ENCODE peak calls at places on chromosomes 5 and 9, in seven cellular contexts. S is HepG2, W is HCT116, I is SK-N-SH, X is K562, V is GM12878, B is H1. H is an unnamed sample.

GRCh38 chr9:127473501-127473900 is 22.2 kb downstream of the LRSAM1 start:
- DNase-seq in B (no peak), V (no peak), I (no peak), W (no peak), X (no peak), S (no peak), H (no peak)

GRCh38 chr9:127608104-127608966 is 3.7 kb upstream of the STXBP1 start:
- DNase-seq in S (peak; percentile 66), B (peak; percentile 81), V (no peak), X (peak; percentile 96), I (peak; percentile 94), W (peak; percentile 73), H (peak; percentile 80)

GRCh38 chr9:106921341-106921899 is 58.5 kb downstream of the ZNF462 start:
- DNase-seq in S (peak; percentile 8), V (no peak), W (peak; percentile 23), B (no peak), I (peak; percentile 67), X (peak; percentile 10), H (no peak)

GRCh38 chr5:1564824-1565736 is 41.3 kb upstream of the LPCAT1 start:
- DNase-seq in W (no peak), V (no peak), B (no peak), I (no peak), S (peak; percentile 59), X (no peak), H (no peak)

GRCh38 chr5:149667084-149667826 is 62.9 kb upstream of the PPARGC1B start:
- DNase-seq in B (no peak), I (peak; percentile 69), W (peak; percentile 57), X (peak; percentile 67), S (peak; percentile 25), V (peak; percentile 38), H (no peak)

GRCh38 chr5:773517-774264 is 10.8 kb downstream of the ZDHHC11B start:
- DNase-seq in X (no peak), V (no peak), B (no peak), W (no peak), I (peak; percentile 34), S (no peak), H (no peak)

GRCh38 chr5:176621661-176622079 is 8.7 kb downstream of the SNCB start:
- DNase-seq in W (no peak), V (no peak), I (peak; percentile 61), S (no peak), B (no peak), X (no peak), H (no peak)

GRCh38 chr9:2755285-2755684 is 38.0 kb downstream of the KCNV2 start:
- DNase-seq in X (no peak), I (no peak), W (no peak), V (no peak), S (no peak), B (no peak), H (no peak)

GRCh38 chr9:91301161-91301560 is 60.6 kb downstream of the AUH start:
- DNase-seq in B (no peak), X (no peak), S (no peak), W (peak; percentile 23), V (no peak), I (no peak), H (no peak)

GRCh38 chr9:12906646-12907045 is 131.8 kb downstream of the LURAP1L start:
- DNase-seq in B (no peak), W (no peak), V (no peak), S (no peak), X (no peak), I (no peak), H (no peak)

GRCh38 chr5:115947260-115947659 is 15.0 kb upstream of the LVRN start:
- DNase-seq in B (no peak), W (no peak), I (no peak), S (no peak), X (no peak), V (no peak), H (no peak)

GRCh38 chr9:133306242-133307194 is 29.5 kb downstream of the SURF6 start:
- DNase-seq in I (no peak), S (no peak), W (no peak), V (no peak), B (no peak), X (peak; percentile 24), H (no peak)
- H3K9ac ChIP-seq in I (no peak overlapping the region), S (no peak overlapping the region), W (no peak overlapping the region), V (no peak overlapping the region), B (no peak overlapping the region), X (no peak overlapping the region), H (no peak overlapping the region)

GRCh38 chr5:3386676-3387075 is 209.0 kb upstream of the IRX1 start:
- DNase-seq in S (no peak), V (no peak), B (no peak), X (no peak), I (no peak), W (no peak), H (no peak)

GRCh38 chr5:3382151-3382550 is 213.5 kb upstream of the IRX1 start:
- DNase-seq in B (no peak), W (no peak), X (no peak), I (no peak), V (no peak), S (no peak), H (no peak)

GRCh38 chr5:3385874-3386536 is 209.6 kb upstream of the IRX1 start:
- DNase-seq in I (no peak), W (no peak), B (no peak), V (no peak), S (no peak), X (no peak), H (no peak)

GRCh38 chr5:3382782-3383181 is 212.8 kb upstream of the IRX1 start:
- DNase-seq in S (no peak), I (no peak), B (no peak), V (no peak), W (no peak), X (no peak), H (no peak)

DNA sequence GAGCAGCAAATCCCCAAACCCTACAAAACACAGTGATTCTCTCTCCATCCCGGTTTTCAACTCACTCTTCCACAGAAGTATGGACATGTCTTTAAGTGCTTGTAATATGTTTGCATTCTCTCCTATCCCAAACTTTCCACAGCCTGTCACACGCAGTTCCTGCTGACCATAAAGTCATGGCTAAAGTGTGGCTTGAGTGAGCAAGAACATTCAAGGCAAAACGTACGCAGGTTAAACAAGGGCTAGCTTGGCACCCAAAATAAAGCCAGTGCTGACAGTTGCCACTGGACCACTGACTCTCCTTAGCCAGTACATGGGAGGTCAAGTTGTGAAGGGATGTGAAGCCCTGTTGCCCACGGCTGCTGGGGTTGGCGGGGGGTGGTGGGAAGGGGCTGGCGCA is 211.1 kb upstream of the IRX1 start:
- DNase-seq in S (no peak), V (no peak), W (no peak), B (no peak), X (no peak), I (no peak), H (no peak)
- TF ChIP-seq YY1 in S (no peak), V (no peak), W (no peak), B (no peak), X (no peak), I (no peak), H (no peak)

GRCh38 chr5:71836547-71837112 is 117.6 kb downstream of the CARTPT start:
- DNase-seq in S (no peak), W (no peak), I (no peak), B (no peak), X (no peak), V (no peak), H (no peak)
- H3K4me1 ChIP-seq in S (no peaks in the 10 kb centered on the region), W (no peaks in the 10 kb centered on the region), I (peaks cover 1% of the 10 kb centered on the region), B (no peaks in the 10 kb centered on the region), X (no peaks in the 10 kb centered on the region), V (no peaks in the 10 kb centered on the region), H (no peaks in the 10 kb centered on the region)

GRCh38 chr9:35517552-35518211 is 27.8 kb downstream of the RUSC2 start:
- DNase-seq in X (no peak), V (no peak), S (no peak), B (no peak), W (no peak), I (no peak), H (no peak)
- H3K9ac ChIP-seq in X (no peak overlapping the region), V (no peak overlapping the region), S (peak overlapping the region; percentile 37), B (no peak overlapping the region), W (peak overlapping the region; percentile 46), I (peak overlapping the region; percentile 51), H (no peak overlapping the region)

GRCh38 chr5:4520557-4520956 is 619.6 kb upstream of the ADAMTS16 start:
- DNase-seq in W (no peak), B (no peak), I (no peak), X (no peak), V (no peak), S (no peak), H (no peak)
- TF ChIP-seq YY1 in W (no peak), B (no peak), I (no peak), X (no peak), V (no peak), S (no peak), H (no peak)

GRCh38 chr9:36039696-36040095 is 3.0 kb downstream of the RECK start:
- DNase-seq in V (no peak), X (no peak), B (no peak), W (no peak), S (no peak), I (no peak), H (no peak)
- H3K4me1 ChIP-seq in V (no peaks in the 10 kb centered on the region), X (peaks cover 2% of the 10 kb centered on the region), B (peaks cover 4% of the 10 kb centered on the region), W (no peaks in the 10 kb centered on the region), S (peaks cover 31% of the 10 kb centered on the region), I (peaks cover 14% of the 10 kb centered on the region), H (no peaks in the 10 kb centered on the region)

GRCh38 chr9:123528521-123528920 is 172.5 kb downstream of the CRB2 start:
- DNase-seq in V (no peak), X (no peak), S (no peak), I (no peak), B (no peak), W (no peak), H (no peak)
- H3K9ac ChIP-seq in V (no peak overlapping the region), X (no peak overlapping the region), S (no peak overlapping the region), I (no peak overlapping the region), B (no peak overlapping the region), W (no peak overlapping the region), H (no peak overlapping the region)

GRCh38 chr9:104082147-104082546 is 12.0 kb upstream of the SMC2 start:
- DNase-seq in B (no peak), I (no peak), X (no peak), S (no peak), W (no peak), V (no peak), H (no peak)

GRCh38 chr9:104074876-104075275 is 19.2 kb upstream of the SMC2 start:
- DNase-seq in B (no peak), V (no peak), S (peak; percentile 32), X (no peak), W (no peak), I (no peak), H (no peak)

GRCh38 chr9:104075801-104076753 is 18.0 kb upstream of the SMC2 start:
- DNase-seq in B (no peak), X (no peak), W (no peak), V (no peak), I (no peak), S (no peak), H (no peak)

GRCh38 chr9:104080983-104081382 is 13.1 kb upstream of the SMC2 start:
- DNase-seq in S (no peak), B (no peak), X (no peak), I (no peak), V (no peak), W (no peak), H (no peak)

GRCh38 chr9:104078596-104078995 is 15.5 kb upstream of the SMC2 start:
- DNase-seq in I (no peak), W (no peak), X (no peak), S (no peak), V (no peak), B (no peak), H (no peak)
- TF ChIP-seq YY1 in I (no peak), W (no peak), X (no peak), S (no peak), V (no peak), B (no peak), H (no peak)

H was measured in NT2/D1.